ENCODE peak calls at places on chromosomes 16 and 17, in eight cellular contexts. One of them, this sample, is unnamed.
A peak's percentile ranks its signal among the peaks of the same experiment; 100 is the strongest.

GRCh38 chr17:37844158-37844976 is 79.8 kb upstream of the TBC1D3K start:
- DNase-seq in H1: peak; percentile 29
- DNase-seq in brain microvascular endothelial cell: peak; percentile 57
- DNase-seq in esophagus squamous epithelium: no peak
- DNase-seq in AG10803: peak; percentile 53
- DNase-seq in CD4-positive, CD25-positive, alpha-beta regulatory T cell: peak; percentile 59
- DNase-seq in endodermal cell: peak; percentile 97
- DNase-seq in colonic mucosa: peak; percentile 66
- DNase-seq in this sample: peak; percentile 15

GRCh38 chr16:30771726-30772125 is 9.6 kb downstream of the RNF40 start:
- DNase-seq in H1: no peak
- DNase-seq in brain microvascular endothelial cell: no peak
- DNase-seq in esophagus squamous epithelium: no peak
- DNase-seq in AG10803: no peak
- DNase-seq in CD4-positive, CD25-positive, alpha-beta regulatory T cell: no peak
- DNase-seq in endodermal cell: no peak
- DNase-seq in colonic mucosa: no peak
- DNase-seq in this sample: no peak

GRCh38 chr17:53390575-53390974 is 432.2 kb upstream of the KIF2B start:
- DNase-seq in H1: no peak
- DNase-seq in brain microvascular endothelial cell: no peak
- DNase-seq in esophagus squamous epithelium: no peak
- DNase-seq in AG10803: no peak
- DNase-seq in CD4-positive, CD25-positive, alpha-beta regulatory T cell: no peak
- DNase-seq in endodermal cell: no peak
- DNase-seq in colonic mucosa: no peak
- DNase-seq in this sample: no peak

GRCh38 chr17:79362086-79362995 is 248.5 kb downstream of the RBFOX3 start:
- DNase-seq in H1: no peak
- DNase-seq in brain microvascular endothelial cell: no peak
- DNase-seq in esophagus squamous epithelium: no peak
- DNase-seq in AG10803: no peak
- DNase-seq in CD4-positive, CD25-positive, alpha-beta regulatory T cell: no peak
- DNase-seq in endodermal cell: no peak
- DNase-seq in colonic mucosa: no peak
- DNase-seq in this sample: no peak

GRCh38 chr16:303760-304505 is 21.0 kb downstream of the PDIA2 start:
- DNase-seq in H1: no peak
- DNase-seq in brain microvascular endothelial cell: no peak
- DNase-seq in esophagus squamous epithelium: no peak
- DNase-seq in AG10803: peak; percentile 7
- DNase-seq in CD4-positive, CD25-positive, alpha-beta regulatory T cell: no peak
- DNase-seq in endodermal cell: peak; percentile 61
- DNase-seq in colonic mucosa: no peak
- DNase-seq in this sample: no peak

GRCh38 chr17:50908140-50908859 is 42.1 kb upstream of the TOB1 start:
- DNase-seq in H1: no peak
- DNase-seq in brain microvascular endothelial cell: no peak
- DNase-seq in esophagus squamous epithelium: no peak
- DNase-seq in AG10803: no peak
- DNase-seq in CD4-positive, CD25-positive, alpha-beta regulatory T cell: no peak
- DNase-seq in endodermal cell: peak; percentile 60
- DNase-seq in colonic mucosa: no peak
- DNase-seq in this sample: no peak

GRCh38 chr17:39774043-39774442 is 36.3 kb downstream of the GRB7 start:
- DNase-seq in H1: no peak
- DNase-seq in brain microvascular endothelial cell: no peak
- DNase-seq in esophagus squamous epithelium: no peak
- DNase-seq in AG10803: no peak
- DNase-seq in CD4-positive, CD25-positive, alpha-beta regulatory T cell: no peak
- DNase-seq in endodermal cell: peak; percentile 55
- DNase-seq in colonic mucosa: no peak
- DNase-seq in this sample: no peak

GRCh38 chr16:2815299-2815771 is 1.7 kb upstream of the PRSS21 start:
- DNase-seq in H1: no peak
- DNase-seq in brain microvascular endothelial cell: no peak
- DNase-seq in esophagus squamous epithelium: no peak
- DNase-seq in AG10803: no peak
- DNase-seq in CD4-positive, CD25-positive, alpha-beta regulatory T cell: no peak
- DNase-seq in endodermal cell: peak; percentile 51
- DNase-seq in colonic mucosa: no peak
- DNase-seq in this sample: no peak

GRCh38 chr16:89118361-89119061 is 24.9 kb downstream of the ACSF3 start:
- DNase-seq in H1: no peak
- DNase-seq in brain microvascular endothelial cell: no peak
- DNase-seq in esophagus squamous epithelium: no peak
- DNase-seq in AG10803: no peak
- DNase-seq in CD4-positive, CD25-positive, alpha-beta regulatory T cell: no peak
- DNase-seq in endodermal cell: peak; percentile 67
- DNase-seq in colonic mucosa: no peak
- DNase-seq in this sample: no peak

DNA sequence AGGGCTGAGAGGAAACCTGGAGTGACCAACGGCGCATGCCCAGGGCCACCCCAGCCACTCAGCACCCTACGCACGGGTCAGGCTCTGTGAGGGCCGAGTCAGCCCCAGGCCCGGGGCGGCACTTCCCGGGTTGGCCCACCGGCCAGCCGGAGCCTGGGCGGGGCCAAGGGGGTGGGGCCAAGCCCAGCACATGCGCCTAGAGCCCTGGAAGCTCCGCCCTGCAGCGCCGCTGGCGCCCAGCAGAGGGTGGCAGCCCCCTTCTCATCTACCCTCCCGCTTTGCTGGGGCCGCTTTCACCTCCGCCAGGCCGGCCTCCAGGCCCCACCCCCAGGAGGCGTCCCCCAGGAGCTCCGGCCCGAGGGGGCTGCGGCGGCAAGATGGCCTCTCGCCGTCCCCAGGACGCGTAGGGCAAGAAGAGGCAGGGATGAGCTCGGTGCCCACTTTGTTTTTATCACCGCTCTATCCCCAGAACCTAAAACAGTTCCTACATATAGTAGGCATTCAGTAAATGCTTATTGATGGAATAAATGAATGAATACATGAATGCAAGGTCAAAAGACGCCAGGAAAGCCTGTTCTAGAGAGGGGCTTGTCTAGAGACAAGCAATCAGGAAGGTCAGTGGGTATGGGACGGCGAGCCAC is 31.3 kb downstream of the MYO18A start:
- DNase-seq in H1: peak; percentile 92
- DNase-seq in brain microvascular endothelial cell: peak; percentile 80
- DNase-seq in esophagus squamous epithelium: peak; percentile 57
- DNase-seq in AG10803: peak; percentile 88
- DNase-seq in CD4-positive, CD25-positive, alpha-beta regulatory T cell: peak; percentile 91
- DNase-seq in endodermal cell: peak; percentile 100
- DNase-seq in colonic mucosa: peak; percentile 96
- DNase-seq in this sample: peak; percentile 79
- H3K4me3 ChIP-seq in H1: peak overlapping the region; percentile 57
- H3K4me3 ChIP-seq in brain microvascular endothelial cell: peak overlapping the region; percentile 60
- H3K4me3 ChIP-seq in esophagus squamous epithelium: peak overlapping the region; percentile 56
- H3K4me3 ChIP-seq in AG10803: peak overlapping the region; percentile 52
- H3K4me3 ChIP-seq in CD4-positive, CD25-positive, alpha-beta regulatory T cell: peak overlapping the region; percentile 62
- H3K4me3 ChIP-seq in endodermal cell: peak overlapping the region; percentile 70
- H3K4me3 ChIP-seq in colonic mucosa: peak overlapping the region; percentile 50
- H3K4me3 ChIP-seq in this sample: peak overlapping the region; percentile 56

DNA sequence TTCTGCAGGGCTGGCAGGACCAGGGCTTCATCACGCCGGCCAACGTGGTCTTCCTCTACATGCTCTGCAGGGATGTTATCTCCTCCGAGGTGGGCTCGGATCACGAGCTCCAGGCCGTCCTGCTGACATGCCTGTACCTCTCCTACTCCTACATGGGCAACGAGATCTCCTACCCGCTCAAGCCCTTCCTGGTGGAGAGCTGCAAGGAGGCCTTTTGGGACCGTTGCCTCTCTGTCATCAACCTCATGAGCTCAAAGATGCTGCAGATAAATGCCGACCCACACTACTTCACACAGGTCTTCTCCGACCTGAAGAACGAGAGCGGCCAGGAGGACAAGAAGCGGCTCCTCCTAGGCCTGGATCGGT is 1.4 kb downstream of the CDK5R1 start:
- DNase-seq in H1: no peak
- DNase-seq in brain microvascular endothelial cell: no peak
- DNase-seq in esophagus squamous epithelium: no peak
- DNase-seq in AG10803: no peak
- DNase-seq in CD4-positive, CD25-positive, alpha-beta regulatory T cell: no peak
- DNase-seq in endodermal cell: no peak
- DNase-seq in colonic mucosa: no peak
- DNase-seq in this sample: no peak
- H3K4me3 ChIP-seq in H1: peak overlapping the region; percentile 74
- H3K4me3 ChIP-seq in brain microvascular endothelial cell: no peak overlapping the region
- H3K4me3 ChIP-seq in esophagus squamous epithelium: peak overlapping the region; percentile 55
- H3K4me3 ChIP-seq in AG10803: peak overlapping the region; percentile 62
- H3K4me3 ChIP-seq in CD4-positive, CD25-positive, alpha-beta regulatory T cell: peak overlapping the region; percentile 48
- H3K4me3 ChIP-seq in endodermal cell: peak overlapping the region; percentile 87
- H3K4me3 ChIP-seq in colonic mucosa: no peak overlapping the region
- H3K4me3 ChIP-seq in this sample: no peak overlapping the region

GRCh38 chr17:2089021-2089422 is 34.1 kb downstream of the HIC1 start:
- DNase-seq in H1: no peak
- DNase-seq in brain microvascular endothelial cell: peak; percentile 50
- DNase-seq in esophagus squamous epithelium: no peak
- DNase-seq in AG10803: peak; percentile 58
- DNase-seq in CD4-positive, CD25-positive, alpha-beta regulatory T cell: no peak
- DNase-seq in endodermal cell: no peak
- DNase-seq in colonic mucosa: no peak
- DNase-seq in this sample: no peak
- H3K4me3 ChIP-seq in H1: no peak overlapping the region
- H3K4me3 ChIP-seq in brain microvascular endothelial cell: no peak overlapping the region
- H3K4me3 ChIP-seq in esophagus squamous epithelium: peak overlapping the region; percentile 28
- H3K4me3 ChIP-seq in AG10803: peak overlapping the region; percentile 58
- H3K4me3 ChIP-seq in CD4-positive, CD25-positive, alpha-beta regulatory T cell: peak overlapping the region; percentile 94
- H3K4me3 ChIP-seq in endodermal cell: no peak overlapping the region
- H3K4me3 ChIP-seq in colonic mucosa: peak overlapping the region; percentile 18
- H3K4me3 ChIP-seq in this sample: peak overlapping the region; percentile 37

DNA sequence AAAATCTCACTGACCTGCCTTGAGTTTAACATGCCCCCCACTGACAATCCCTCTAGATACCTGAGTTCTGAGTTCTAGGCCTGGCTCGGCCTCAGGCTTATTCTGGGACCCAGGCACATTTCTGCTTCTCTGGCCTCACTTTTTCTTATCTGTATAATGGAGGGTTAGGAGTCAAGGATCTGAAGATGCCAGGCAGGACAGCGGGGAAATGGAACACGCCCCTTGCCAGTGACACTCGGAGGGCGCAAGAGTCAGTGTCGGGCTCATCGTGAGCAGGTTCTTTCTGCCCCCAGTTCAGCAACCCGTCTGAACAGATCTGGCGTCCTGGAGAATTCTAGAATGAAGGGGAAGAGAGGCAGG is 567 bp upstream of the MT3 start:
- DNase-seq in H1: no peak
- DNase-seq in brain microvascular endothelial cell: no peak
- DNase-seq in esophagus squamous epithelium: no peak
- DNase-seq in AG10803: no peak
- DNase-seq in CD4-positive, CD25-positive, alpha-beta regulatory T cell: no peak
- DNase-seq in endodermal cell: no peak
- DNase-seq in colonic mucosa: no peak
- DNase-seq in this sample: no peak
- H3K4me3 ChIP-seq in H1: peak overlapping the region; percentile 65
- H3K4me3 ChIP-seq in brain microvascular endothelial cell: peak overlapping the region; percentile 27
- H3K4me3 ChIP-seq in esophagus squamous epithelium: peak overlapping the region; percentile 27
- H3K4me3 ChIP-seq in AG10803: peak overlapping the region; percentile 26
- H3K4me3 ChIP-seq in CD4-positive, CD25-positive, alpha-beta regulatory T cell: no peak overlapping the region
- H3K4me3 ChIP-seq in endodermal cell: peak overlapping the region; percentile 72
- H3K4me3 ChIP-seq in colonic mucosa: peak overlapping the region; percentile 37
- H3K4me3 ChIP-seq in this sample: peak overlapping the region; percentile 45

GRCh38 chr17:47864791-47865216 is 13.8 kb upstream of the SP6 start:
- DNase-seq in H1: no peak
- DNase-seq in brain microvascular endothelial cell: no peak
- DNase-seq in esophagus squamous epithelium: no peak
- DNase-seq in AG10803: no peak
- DNase-seq in CD4-positive, CD25-positive, alpha-beta regulatory T cell: peak; percentile 54
- DNase-seq in endodermal cell: no peak
- DNase-seq in colonic mucosa: no peak
- DNase-seq in this sample: no peak
- H3K4me3 ChIP-seq in H1: no peak overlapping the region
- H3K4me3 ChIP-seq in brain microvascular endothelial cell: no peak overlapping the region
- H3K4me3 ChIP-seq in esophagus squamous epithelium: no peak overlapping the region
- H3K4me3 ChIP-seq in AG10803: no peak overlapping the region
- H3K4me3 ChIP-seq in CD4-positive, CD25-positive, alpha-beta regulatory T cell: no peak overlapping the region
- H3K4me3 ChIP-seq in endodermal cell: no peak overlapping the region
- H3K4me3 ChIP-seq in colonic mucosa: no peak overlapping the region
- H3K4me3 ChIP-seq in this sample: no peak overlapping the region

GRCh38 chr17:6755281-6755680 is 565 bp upstream of the XAF1 start:
- DNase-seq in H1: no peak
- DNase-seq in brain microvascular endothelial cell: no peak
- DNase-seq in esophagus squamous epithelium: no peak
- DNase-seq in AG10803: peak; percentile 78
- DNase-seq in CD4-positive, CD25-positive, alpha-beta regulatory T cell: no peak
- DNase-seq in endodermal cell: no peak
- DNase-seq in colonic mucosa: peak; percentile 39
- DNase-seq in this sample: no peak
- H3K4me3 ChIP-seq in H1: no peak overlapping the region
- H3K4me3 ChIP-seq in brain microvascular endothelial cell: no peak overlapping the region
- H3K4me3 ChIP-seq in esophagus squamous epithelium: peak overlapping the region; percentile 51
- H3K4me3 ChIP-seq in AG10803: peak overlapping the region; percentile 76
- H3K4me3 ChIP-seq in CD4-positive, CD25-positive, alpha-beta regulatory T cell: peak overlapping the region; percentile 89
- H3K4me3 ChIP-seq in endodermal cell: no peak overlapping the region
- H3K4me3 ChIP-seq in colonic mucosa: peak overlapping the region; percentile 50
- H3K4me3 ChIP-seq in this sample: peak overlapping the region; percentile 60

GRCh38 chr16:75248142-75248535 is 3.3 kb downstream of the BCAR1 start:
- DNase-seq in H1: no peak
- DNase-seq in brain microvascular endothelial cell: no peak
- DNase-seq in esophagus squamous epithelium: no peak
- DNase-seq in AG10803: no peak
- DNase-seq in CD4-positive, CD25-positive, alpha-beta regulatory T cell: no peak
- DNase-seq in endodermal cell: no peak
- DNase-seq in colonic mucosa: no peak
- DNase-seq in this sample: no peak
- H3K4me3 ChIP-seq in H1: no peak overlapping the region
- H3K4me3 ChIP-seq in brain microvascular endothelial cell: peak overlapping the region; percentile 17
- H3K4me3 ChIP-seq in esophagus squamous epithelium: no peak overlapping the region
- H3K4me3 ChIP-seq in AG10803: no peak overlapping the region
- H3K4me3 ChIP-seq in CD4-positive, CD25-positive, alpha-beta regulatory T cell: no peak overlapping the region
- H3K4me3 ChIP-seq in endodermal cell: no peak overlapping the region
- H3K4me3 ChIP-seq in colonic mucosa: no peak overlapping the region
- H3K4me3 ChIP-seq in this sample: no peak overlapping the region

GRCh38 chr16:48386559-48387312 is 1.5 kb upstream of the SIAH1 start:
- DNase-seq in H1: no peak
- DNase-seq in brain microvascular endothelial cell: peak; percentile 49
- DNase-seq in esophagus squamous epithelium: no peak
- DNase-seq in AG10803: no peak
- DNase-seq in CD4-positive, CD25-positive, alpha-beta regulatory T cell: no peak
- DNase-seq in endodermal cell: peak; percentile 43
- DNase-seq in colonic mucosa: no peak
- DNase-seq in this sample: no peak
- H3K4me3 ChIP-seq in H1: peak overlapping the region; percentile 65
- H3K4me3 ChIP-seq in brain microvascular endothelial cell: no peak overlapping the region
- H3K4me3 ChIP-seq in esophagus squamous epithelium: no peak overlapping the region
- H3K4me3 ChIP-seq in AG10803: no peak overlapping the region
- H3K4me3 ChIP-seq in CD4-positive, CD25-positive, alpha-beta regulatory T cell: no peak overlapping the region
- H3K4me3 ChIP-seq in endodermal cell: no peak overlapping the region
- H3K4me3 ChIP-seq in colonic mucosa: no peak overlapping the region
- H3K4me3 ChIP-seq in this sample: no peak overlapping the region

DNA sequence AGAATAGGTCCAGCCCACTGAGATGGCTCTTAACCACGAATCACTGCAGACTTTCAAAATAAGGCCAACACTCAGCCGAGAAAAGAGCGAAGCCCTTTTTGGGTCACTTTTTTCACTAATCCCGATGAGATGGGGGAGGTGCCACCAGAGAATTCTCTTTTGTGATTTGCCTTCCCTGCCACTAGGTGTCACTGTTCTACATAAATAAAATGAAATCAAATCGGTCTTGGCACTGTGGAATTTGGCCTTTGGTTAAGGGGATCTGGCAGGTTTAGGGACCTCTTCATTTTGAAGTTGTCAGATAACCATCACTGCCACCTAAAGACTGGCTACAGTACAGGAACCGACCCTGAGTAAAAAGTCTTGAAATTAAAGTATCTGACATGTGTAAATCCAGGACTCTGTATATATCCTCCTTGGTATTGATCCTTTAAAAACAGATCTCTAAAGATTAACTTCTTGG is 147.0 kb downstream of the HS3ST4 start:
- DNase-seq in H1: peak; percentile 46
- DNase-seq in brain microvascular endothelial cell: peak; percentile 33
- DNase-seq in esophagus squamous epithelium: no peak
- DNase-seq in AG10803: peak; percentile 53
- DNase-seq in CD4-positive, CD25-positive, alpha-beta regulatory T cell: peak; percentile 53
- DNase-seq in endodermal cell: peak; percentile 84
- DNase-seq in colonic mucosa: peak; percentile 20
- DNase-seq in this sample: peak; percentile 13
- H3K4me3 ChIP-seq in H1: peak overlapping the region; percentile 15
- H3K4me3 ChIP-seq in brain microvascular endothelial cell: no peak overlapping the region
- H3K4me3 ChIP-seq in esophagus squamous epithelium: no peak overlapping the region
- H3K4me3 ChIP-seq in AG10803: no peak overlapping the region
- H3K4me3 ChIP-seq in CD4-positive, CD25-positive, alpha-beta regulatory T cell: no peak overlapping the region
- H3K4me3 ChIP-seq in endodermal cell: peak overlapping the region; percentile 13
- H3K4me3 ChIP-seq in colonic mucosa: no peak overlapping the region
- H3K4me3 ChIP-seq in this sample: no peak overlapping the region

This sample was measured in AG04450.